ENCODE peak calls at places on chromosome 11, in six cellular contexts. W, G, R, D, M and B are unnamed samples. For H3K36me3, the result is how much of the 10 kb centered on the place peaks cover.

GRCh38 chr11:37905707-37906417 is 1307.8 kb upstream of the RAG2 start:
- DNase-seq in W (no peak), G (no peak), R (no peak), D (no peak), M (peak), B (no peak)

GRCh38 chr11:86245369-86246292 is 1.1 kb downstream of the EED start:
- DNase-seq in W (no peak), G (no peak), R (peak), D (peak), M (peak), B (no peak)

GRCh38 chr11:100830295-100830694 is 143.2 kb downstream of the ARHGAP42 start:
- DNase-seq in W (no peak), G (no peak), R (no peak), D (no peak), M (no peak), B (peak)

GRCh38 chr11:80593981-80594380 is 1153.2 kb upstream of the TENM4 start:
- DNase-seq in W (peak), G (no peak), R (no peak), D (no peak), M (peak), B (no peak)

GRCh38 chr11:12559011-12559410 is 115.2 kb upstream of the TEAD1 start:
- DNase-seq in W (no peak), G (no peak), R (no peak), D (no peak), M (no peak), B (no peak)

GRCh38 chr11:115961168-115962003 is 457.2 kb upstream of the CADM1 start:
- DNase-seq in W (no peak), G (no peak), R (no peak), D (no peak), M (no peak), B (no peak)

GRCh38 chr11:78351979-78352731 is 65.5 kb downstream of the GAB2 start:
- DNase-seq in W (no peak), G (no peak), R (no peak), D (no peak), M (no peak), B (no peak)

GRCh38 chr11:78438298-78438975 is 20.8 kb upstream of the GAB2 start:
- DNase-seq in W (no peak), G (no peak), R (no peak), D (no peak), M (no peak), B (no peak)

GRCh38 chr11:127074151-127074761 is 73.7 kb upstream of the KIRREL3 start:
- DNase-seq in W (no peak), G (no peak), R (peak), D (no peak), M (peak), B (no peak)

GRCh38 chr11:47899801-47900200 is 51.7 kb upstream of the NUP160 start:
- DNase-seq in W (no peak), G (peak), R (no peak), D (peak), M (peak), B (no peak)

GRCh38 chr11:117052196-117053149 is 45.8 kb downstream of the SIK3 start:
- DNase-seq in W (no peak), G (no peak), R (no peak), D (no peak), M (no peak), B (no peak)

DNA sequence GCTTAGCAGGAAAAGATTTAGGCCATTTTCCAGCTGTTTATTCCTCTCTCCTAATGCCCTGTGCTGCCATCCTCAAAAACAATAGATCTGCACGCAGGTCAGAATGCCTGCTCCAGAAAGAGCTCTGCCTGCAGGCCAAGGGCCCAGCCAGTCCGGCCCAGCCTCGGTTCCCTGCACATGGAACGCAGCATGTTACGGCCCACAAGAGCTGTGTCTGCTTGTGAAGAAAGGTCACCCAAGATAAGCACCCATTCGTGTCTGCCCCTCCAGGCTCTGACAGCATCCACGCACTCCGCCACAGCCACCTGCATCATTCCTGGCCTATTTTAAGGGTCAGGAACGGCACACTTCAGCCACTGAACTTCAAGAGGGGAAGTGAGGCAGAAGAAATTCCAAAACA is 152.2 kb downstream of the SPATA19 start:
- DNase-seq in W (no peak), G (no peak), R (no peak), D (no peak), M (no peak), B (no peak)
- H3K36me3 ChIP-seq in W (under half), G (under half), R (under half), D (under half), M (under half), B (under half)

GRCh38 chr11:92527467-92527866 is 302.8 kb downstream of the FAT3 start:
- DNase-seq in W (no peak), G (no peak), R (no peak), D (no peak), M (no peak), B (no peak)
- TF ChIP-seq CTCF in W (no peak), G (no peak), R (no peak), D (no peak), M (no peak), B (no peak)

GRCh38 chr11:64250875-64251721 is at the start of gene PLCB3:
- DNase-seq in W (peak), G (peak), R (peak), D (peak), M (peak), B (peak)
- TF ChIP-seq POLR2A in W (peak), G (no peak), R (peak), D (no peak), M (peak), B (no peak)

DNA sequence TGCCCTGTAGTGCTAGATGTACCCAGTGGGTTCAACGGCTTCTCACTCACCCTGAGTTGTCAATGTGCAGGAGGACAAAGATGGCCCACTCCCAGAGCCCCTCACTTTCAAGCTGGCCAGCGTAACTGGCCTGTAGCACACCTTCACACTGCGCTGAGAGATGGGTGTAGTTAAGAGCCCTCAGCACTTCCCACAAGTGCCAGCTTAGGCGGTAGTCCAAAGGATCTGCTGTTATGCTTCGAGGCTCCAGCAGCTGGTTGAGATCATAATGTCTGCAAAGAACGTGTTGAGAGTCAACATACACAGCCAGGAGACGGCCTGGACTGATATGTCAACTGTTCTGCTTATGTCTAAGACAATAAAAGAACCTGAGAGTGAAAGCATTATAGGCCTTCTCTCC is 14.7 kb upstream of the CHRNA10 start:
- DNase-seq in W (peak), G (no peak), R (no peak), D (no peak), M (no peak), B (no peak)
- H3K36me3 ChIP-seq in W (under half), G (half or more), R (under half), D (half or more), M (under half), B (half or more)

GRCh38 chr11:8070417-8071101 is 10.5 kb upstream of the TUB start:
- DNase-seq in W (no peak), G (no peak), R (no peak), D (no peak), M (no peak), B (no peak)
- TF ChIP-seq CTCF in W (no peak), G (no peak), R (peak), D (no peak), M (peak), B (no peak)

DNA sequence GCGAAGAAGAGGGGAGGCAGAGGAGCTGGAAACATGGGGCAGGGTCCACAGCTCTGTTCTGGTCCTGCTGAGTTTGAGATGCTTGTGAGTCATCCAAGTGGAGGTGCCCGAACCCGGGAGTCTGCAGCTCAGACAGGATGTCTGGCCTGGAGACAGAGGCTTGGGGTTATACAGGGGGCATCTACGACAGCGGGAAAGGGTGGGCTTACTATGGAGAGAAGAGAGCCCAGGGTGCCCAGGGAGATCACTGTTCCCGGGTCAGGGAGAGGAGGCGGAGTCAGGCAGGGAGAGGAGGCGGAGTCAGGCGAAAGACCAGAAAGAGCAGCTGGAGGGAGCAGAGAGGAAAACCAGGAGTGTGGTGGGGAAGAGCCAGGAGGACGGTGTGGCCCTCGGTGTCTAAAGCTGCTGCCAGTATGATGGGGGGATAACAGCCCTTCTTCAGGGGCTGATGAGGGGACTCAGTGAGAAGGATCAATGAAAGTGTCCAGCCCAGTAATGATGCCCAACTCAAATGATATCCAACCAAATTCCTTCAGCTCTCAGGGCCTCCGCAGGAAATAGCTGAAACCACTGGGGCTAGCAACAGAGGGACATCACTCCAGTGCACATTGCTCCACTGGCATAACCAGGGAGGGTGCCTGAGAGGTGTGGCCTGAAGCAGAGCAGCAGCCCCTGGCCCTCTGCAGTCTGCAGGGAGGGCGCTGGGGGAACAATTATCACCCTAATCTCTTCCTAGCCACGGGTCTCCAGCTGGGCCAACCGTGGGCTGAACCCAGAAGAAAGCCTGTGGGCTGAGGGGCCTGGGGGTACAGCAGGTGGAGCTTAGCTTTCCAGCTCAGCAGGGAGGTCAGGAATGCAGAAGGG is 2.6 kb upstream of the LTBP3 start:
- DNase-seq in W (no peak), G (no peak), R (no peak), D (no peak), M (peak), B (peak)
- TF ChIP-seq POLR2A in W (no peak), G (no peak), R (no peak), D (no peak), M (no peak), B (no peak)